ENCODE peak calls at places on chromosomes 13 and 19, in ten cellular contexts. C is fibroblast of mammary gland, Q is dorsolateral prefrontal cortex, H is cardiac muscle cell, J is left ventricle myocardium inferior, B is mammary epithelial cell, O is astrocyte of the cerebellum, Z is IMR-90, D is tibial nerve, A is A549. N is an unnamed sample.

GRCh38 chr19:10646781-10647180 is 7.4 kb upstream of the ILF3 start:
- DNase-seq in C (no peak), Q (no peak), H (no peak), J (no peak), B (no peak), O (no peak), Z (no peak), D (no peak), A (no peak), N (no peak)

GRCh38 chr19:8578642-8579265 is 1.5 kb upstream of the MYO1F start:
- DNase-seq in C (peak; percentile 60), Q (peak; percentile 64), H (peak; percentile 74), J (peak; percentile 78), B (peak; percentile 37), O (peak; percentile 40), Z (peak; percentile 53), D (peak; percentile 80), A (peak; percentile 69), N (peak; percentile 51)

GRCh38 chr13:35957174-35957867 is 173.9 kb downstream of the DCLK1 start:
- DNase-seq in C (peak; percentile 83), Q (no peak), H (no peak), J (no peak), B (peak; percentile 23), O (no peak), Z (peak; percentile 50), D (no peak), A (no peak), N (peak; percentile 83)

GRCh38 chr19:2084993-2085720 is 11.0 kb downstream of the MOB3A start:
- DNase-seq in C (peak; percentile 50), Q (no peak), H (peak; percentile 60), J (peak; percentile 64), B (peak; percentile 47), O (no peak), Z (no peak), D (no peak), A (no peak), N (peak; percentile 65)

GRCh38 chr19:39679056-39679790 is 23.5 kb downstream of the LGALS16 start:
- DNase-seq in C (no peak), Q (no peak), H (no peak), J (no peak), B (no peak), O (no peak), Z (no peak), D (no peak), A (no peak), N (no peak)

GRCh38 chr13:81686877-81687276 is 1346.0 kb upstream of the SPRY2 start:
- DNase-seq in C (no peak), Q (no peak), H (no peak), J (no peak), B (no peak), O (peak; percentile 6), Z (no peak), D (no peak), A (no peak), N (no peak)

GRCh38 chr13:51618626-51619025 is 34.4 kb downstream of the WDFY2 start:
- DNase-seq in C (no peak), Q (no peak), H (peak; percentile 59), J (no peak), B (peak; percentile 79), O (no peak), Z (no peak), D (no peak), A (no peak), N (peak; percentile 40)

GRCh38 chr19:47111081-47111589 is 2.4 kb downstream of the ZC3H4 start:
- DNase-seq in C (no peak), Q (peak; percentile 24), H (no peak), J (no peak), B (peak; percentile 28), O (no peak), Z (no peak), D (no peak), A (no peak), N (no peak)

DNA sequence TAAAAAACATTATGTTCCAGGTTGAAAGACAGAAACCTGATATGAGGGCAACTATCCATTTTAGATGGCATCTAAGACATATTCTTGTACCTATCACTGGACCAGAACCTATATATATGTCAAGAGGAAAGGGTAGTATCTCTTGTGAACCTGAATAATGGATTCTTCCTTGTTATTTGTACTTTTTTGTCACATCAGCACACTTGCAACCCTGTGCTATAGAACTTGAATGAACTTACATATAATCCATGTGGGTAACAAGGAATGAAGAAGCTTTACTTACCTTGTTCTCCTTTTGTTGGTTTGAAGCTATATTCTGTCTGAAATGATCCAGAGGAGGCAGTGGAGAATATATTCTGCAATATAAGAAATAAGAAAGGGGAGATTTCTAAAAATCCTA is 483.7 kb upstream of the ATXN8OS start:
- DNase-seq in C (no peak), Q (no peak), H (no peak), J (no peak), B (no peak), O (no peak), Z (no peak), D (no peak), A (no peak), N (no peak)
- TF ChIP-seq CTCF in C (no peak), Q (no peak), H (no peak), J (no peak), B (no peak), O (no peak), Z (no peak), D (no peak), A (no peak), N (no peak)

DNA sequence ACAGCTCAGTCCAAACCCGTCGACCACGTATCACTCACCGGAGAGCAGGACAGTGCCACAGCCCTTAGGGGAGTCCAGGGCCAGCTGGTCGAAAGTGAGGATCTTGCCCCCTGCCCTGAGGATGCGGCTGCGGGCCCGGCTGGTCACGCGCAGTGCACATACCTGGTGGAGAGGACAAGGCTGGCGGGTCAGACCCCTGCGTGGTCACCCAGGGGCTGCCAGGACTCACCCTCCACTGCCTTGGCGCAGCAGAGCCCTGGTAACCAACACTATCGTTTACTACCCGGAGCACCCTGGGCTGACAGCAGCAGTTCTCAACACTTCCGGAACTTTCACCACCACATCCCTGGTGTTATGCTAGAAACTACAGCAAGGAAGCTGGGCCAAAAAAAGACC is 1.2 kb upstream of the FAM83E start:
- DNase-seq in C (no peak), Q (no peak), H (no peak), J (no peak), B (no peak), O (no peak), Z (no peak), D (no peak), A (no peak), N (no peak)
- H3K4me3 ChIP-seq in C (no peak overlapping the region), Q (no peak overlapping the region), H (no peak overlapping the region), J (no peak overlapping the region), B (no peak overlapping the region), O (no peak overlapping the region), Z (no peak overlapping the region), D (no peak overlapping the region), A (no peak overlapping the region), N (no peak overlapping the region)

GRCh38 chr19:33947565-33947964 is 150.9 kb downstream of the KCTD15 start:
- DNase-seq in C (no peak), Q (no peak), H (no peak), J (no peak), B (no peak), O (no peak), Z (no peak), D (no peak), A (no peak), N (no peak)
- TF ChIP-seq CTCF in C (no peak), Q (no peak), H (no peak), J (no peak), B (no peak), O (no peak), Z (peak; percentile 10), D (no peak), A (peak; percentile 42), N (peak; percentile 19)

GRCh38 chr19:49637865-49638350 is 2.0 kb downstream of the RRAS start:
- DNase-seq in C (peak; percentile 75), Q (no peak), H (peak; percentile 91), J (peak; percentile 92), B (peak; percentile 78), O (no peak), Z (peak; percentile 62), D (peak; percentile 87), A (peak; percentile 85), N (peak; percentile 82)

GRCh38 chr19:49640113-49640898 is at the start of gene RRAS:
- DNase-seq in C (peak; percentile 100), Q (peak; percentile 100), H (peak; percentile 100), J (peak; percentile 99), B (peak; percentile 100), O (peak; percentile 99), Z (peak; percentile 100), D (peak; percentile 99), A (peak; percentile 100), N (peak; percentile 100)

GRCh38 chr19:49639401-49640112 is 386 bp downstream of the RRAS start:
- DNase-seq in C (no peak), Q (no peak), H (no peak), J (no peak), B (no peak), O (no peak), Z (no peak), D (no peak), A (no peak), N (no peak)

GRCh38 chr19:49636230-49636932 is 3.6 kb downstream of the RRAS start:
- DNase-seq in C (no peak), Q (no peak), H (no peak), J (no peak), B (no peak), O (no peak), Z (no peak), D (no peak), A (no peak), N (no peak)

DNA sequence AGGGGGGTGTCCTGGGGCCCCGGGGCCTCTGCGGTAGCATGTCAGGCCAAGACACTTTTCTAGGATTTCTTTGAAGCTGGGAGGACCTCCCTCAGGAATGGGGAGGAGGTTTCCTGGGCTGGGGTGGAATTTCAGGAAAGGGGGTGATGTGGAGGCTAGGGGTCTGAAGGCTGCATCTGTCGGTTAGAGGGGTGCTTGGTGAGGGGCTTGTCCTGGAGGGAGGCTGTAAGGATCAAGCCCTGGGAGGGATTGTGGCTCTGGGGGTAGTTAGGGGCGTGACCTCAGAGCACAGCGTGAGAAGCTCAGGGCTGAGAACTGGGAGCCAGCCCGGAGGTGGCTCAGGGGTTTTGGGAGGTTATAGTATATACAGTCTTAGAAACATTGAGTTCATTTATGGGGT is 1.6 kb downstream of the RRAS start:
- DNase-seq in C (peak; percentile 29), Q (no peak), H (peak; percentile 44), J (no peak), B (no peak), O (no peak), Z (no peak), D (no peak), A (peak; percentile 49), N (peak; percentile 30)
- H3K4me3 ChIP-seq in C (peak overlapping the region; percentile 76), Q (peak overlapping the region; percentile 5), H (no peak overlapping the region), J (peak overlapping the region; percentile 98), B (peak overlapping the region; percentile 49), O (peak overlapping the region; percentile 69), Z (peak overlapping the region; percentile 40), D (peak overlapping the region; percentile 57), A (peak overlapping the region; percentile 32), N (peak overlapping the region; percentile 87)

DNA sequence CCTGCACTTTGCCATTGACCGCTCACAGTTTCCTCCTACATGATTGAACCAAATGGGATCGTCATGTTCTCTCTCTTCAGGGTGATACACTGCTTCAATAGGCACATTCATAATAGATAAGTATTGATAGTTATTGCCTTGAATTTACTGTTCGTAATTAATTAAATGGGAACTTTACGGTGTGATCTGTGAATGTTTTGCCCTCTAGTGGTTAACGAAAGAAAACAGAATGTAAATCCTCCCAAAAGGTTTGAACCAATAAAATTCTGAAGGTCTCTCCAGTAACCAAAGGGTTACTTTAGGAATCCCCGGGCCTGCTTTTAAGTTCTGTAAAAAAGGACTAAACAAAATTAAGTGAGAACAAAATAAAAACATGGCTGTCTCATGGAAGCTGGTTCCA is 389.3 kb downstream of the DACH1 start:
- DNase-seq in C (no peak), Q (no peak), H (peak; percentile 10), J (no peak), B (no peak), O (no peak), Z (no peak), D (no peak), A (no peak), N (no peak)
- TF ChIP-seq CTCF in C (peak; percentile 10), Q (no peak), H (peak; percentile 55), J (peak; percentile 47), B (peak; percentile 33), O (peak; percentile 34), Z (peak; percentile 4), D (no peak), A (peak; percentile 45), N (no peak)